ENCODE peak calls at places on chromosomes 16 and 17, in six cellular contexts. S is CD8-positive, alpha-beta T cell; M is mucosa of descending colon; E is uterus; C is tibial artery; O is left ventricle myocardium inferior. Y is an unnamed sample.
A peak's percentile ranks its signal among the peaks of the same experiment; 100 is the strongest.

GRCh38 chr16:54212893-54213292 is 73.7 kb downstream of the IRX3 start:
- DNase-seq in S (no peak), M (no peak), E (no peak), C (no peak), O (no peak), Y (no peak)

GRCh38 chr16:68994324-68994723 is 111.1 kb upstream of the HAS3 start:
- DNase-seq in S (no peak), M (no peak), E (no peak), C (no peak), O (no peak), Y (no peak)

GRCh38 chr17:8185580-8186445 is 4.2 kb downstream of the BORCS6 start:
- DNase-seq in S (peak; percentile 81), M (peak; percentile 94), E (peak; percentile 92), C (peak; percentile 92), O (peak; percentile 84), Y (peak; percentile 63)

GRCh38 chr17:954431-955164 is 25.0 kb downstream of the NXN start:
- DNase-seq in S (no peak), M (peak; percentile 20), E (peak; percentile 53), C (no peak), O (no peak), Y (no peak)

GRCh38 chr17:67421869-67422273 is 44.8 kb downstream of the PITPNC1 start:
- DNase-seq in S (peak; percentile 74), M (no peak), E (peak; percentile 33), C (no peak), O (no peak), Y (no peak)

GRCh38 chr16:53546988-53547391 is 44.0 kb upstream of the AKTIP start:
- DNase-seq in S (no peak), M (no peak), E (no peak), C (no peak), O (no peak), Y (no peak)

GRCh38 chr17:67549787-67550186 is 167.9 kb upstream of the NOL11 start:
- DNase-seq in S (no peak), M (no peak), E (peak; percentile 34), C (no peak), O (no peak), Y (no peak)

GRCh38 chr16:78045865-78046581 is 23.7 kb downstream of the CLEC3A start:
- DNase-seq in S (no peak), M (peak; percentile 69), E (peak; percentile 18), C (peak; percentile 29), O (peak; percentile 60), Y (peak; percentile 68)

GRCh38 chr17:4772235-4772613 is 538 bp downstream of the TM4SF5 start:
- DNase-seq in S (no peak), M (peak; percentile 68), E (no peak), C (no peak), O (no peak), Y (no peak)

GRCh38 chr16:30335598-30336474 is 19.3 kb downstream of the CD2BP2 start:
- DNase-seq in S (no peak), M (peak; percentile 53), E (no peak), C (no peak), O (no peak), Y (no peak)

GRCh38 chr16:75229172-75230031 is 10.6 kb downstream of the CTRB1 start:
- DNase-seq in S (no peak), M (peak; percentile 24), E (peak; percentile 19), C (no peak), O (no peak), Y (no peak)

GRCh38 chr17:40417258-40417608 is 463 bp downstream of the TOP2A start:
- DNase-seq in S (no peak), M (peak; percentile 31), E (no peak), C (no peak), O (no peak), Y (no peak)

GRCh38 chr17:41338961-41339485 is 11.6 kb downstream of the KRT33A start:
- DNase-seq in S (peak; percentile 68), M (no peak), E (no peak), C (no peak), O (no peak), Y (no peak)

GRCh38 chr16:27204232-27204915 is 1.0 kb downstream of the KDM8 start:
- DNase-seq in S (no peak), M (peak; percentile 35), E (no peak), C (no peak), O (no peak), Y (no peak)

GRCh38 chr17:72119963-72120877 is 600 bp upstream of the SOX9 start:
- DNase-seq in S (no peak), M (peak; percentile 71), E (no peak), C (peak; percentile 40), O (peak; percentile 50), Y (no peak)

GRCh38 chr16:84593825-84594724 is 23.8 kb downstream of the COTL1 start:
- DNase-seq in S (peak; percentile 96), M (peak; percentile 86), E (no peak), C (no peak), O (no peak), Y (peak; percentile 42)

GRCh38 chr17:29008591-29008990 is 2.8 kb upstream of the SEZ6 start:
- DNase-seq in S (no peak), M (no peak), E (no peak), C (no peak), O (no peak), Y (no peak)

GRCh38 chr17:83067071-83067717 is 12.2 kb upstream of the METRNL start:
- DNase-seq in S (peak; percentile 11), M (peak; percentile 20), E (peak; percentile 11), C (peak; percentile 10), O (peak; percentile 12), Y (peak; percentile 55)

GRCh38 chr16:87600246-87600645 is 2.1 kb upstream of the JPH3 start:
- DNase-seq in S (no peak), M (no peak), E (no peak), C (no peak), O (no peak), Y (no peak)

GRCh38 chr17:34499576-34499975 is 79.8 kb upstream of the TMEM132E start:
- DNase-seq in S (no peak), M (no peak), E (no peak), C (no peak), O (no peak), Y (no peak)

GRCh38 chr16:75559564-75560372 is 3.7 kb upstream of the TMEM231 start:
- DNase-seq in S (no peak), M (no peak), E (no peak), C (no peak), O (no peak), Y (no peak)

GRCh38 chr17:82477934-82478333 is 19.4 kb downstream of the NARF start:
- DNase-seq in S (no peak), M (no peak), E (no peak), C (no peak), O (no peak), Y (no peak)

GRCh38 chr17:82237746-82238561 is 9.1 kb downstream of the SLC16A3 start:
- DNase-seq in S (no peak), M (no peak), E (peak; percentile 39), C (no peak), O (peak; percentile 14), Y (peak; percentile 66)

GRCh38 chr16:77767211-77767610 is 21.2 kb upstream of the VAT1L start:
- DNase-seq in S (no peak), M (no peak), E (no peak), C (no peak), O (no peak), Y (no peak)

GRCh38 chr17:1222321-1222720 is 42.5 kb upstream of the ABR start:
- DNase-seq in S (no peak), M (no peak), E (no peak), C (no peak), O (no peak), Y (no peak)

GRCh38 chr17:45668316-45668715 is 115.8 kb upstream of the CRHR1 start:
- DNase-seq in S (no peak), M (no peak), E (no peak), C (no peak), O (no peak), Y (no peak)

GRCh38 chr17:45667591-45668171 is 116.4 kb upstream of the CRHR1 start:
- DNase-seq in S (no peak), M (no peak), E (no peak), C (no peak), O (no peak), Y (no peak)

GRCh38 chr17:45663772-45664171 is 120.3 kb upstream of the CRHR1 start:
- DNase-seq in S (no peak), M (no peak), E (no peak), C (no peak), O (no peak), Y (no peak)

GRCh38 chr17:45666046-45666600 is 118.0 kb upstream of the CRHR1 start:
- DNase-seq in S (no peak), M (no peak), E (no peak), C (no peak), O (no peak), Y (no peak)

GRCh38 chr17:45666641-45667040 is 117.5 kb upstream of the CRHR1 start:
- DNase-seq in S (no peak), M (no peak), E (no peak), C (no peak), O (no peak), Y (no peak)
- H3K4me1 ChIP-seq in S (no peaks in the 10 kb centered on the region), M (no peaks in the 10 kb centered on the region), E (no peaks in the 10 kb centered on the region), C (no peaks in the 10 kb centered on the region), O (no peaks in the 10 kb centered on the region), Y (no peaks in the 10 kb centered on the region)

DNA sequence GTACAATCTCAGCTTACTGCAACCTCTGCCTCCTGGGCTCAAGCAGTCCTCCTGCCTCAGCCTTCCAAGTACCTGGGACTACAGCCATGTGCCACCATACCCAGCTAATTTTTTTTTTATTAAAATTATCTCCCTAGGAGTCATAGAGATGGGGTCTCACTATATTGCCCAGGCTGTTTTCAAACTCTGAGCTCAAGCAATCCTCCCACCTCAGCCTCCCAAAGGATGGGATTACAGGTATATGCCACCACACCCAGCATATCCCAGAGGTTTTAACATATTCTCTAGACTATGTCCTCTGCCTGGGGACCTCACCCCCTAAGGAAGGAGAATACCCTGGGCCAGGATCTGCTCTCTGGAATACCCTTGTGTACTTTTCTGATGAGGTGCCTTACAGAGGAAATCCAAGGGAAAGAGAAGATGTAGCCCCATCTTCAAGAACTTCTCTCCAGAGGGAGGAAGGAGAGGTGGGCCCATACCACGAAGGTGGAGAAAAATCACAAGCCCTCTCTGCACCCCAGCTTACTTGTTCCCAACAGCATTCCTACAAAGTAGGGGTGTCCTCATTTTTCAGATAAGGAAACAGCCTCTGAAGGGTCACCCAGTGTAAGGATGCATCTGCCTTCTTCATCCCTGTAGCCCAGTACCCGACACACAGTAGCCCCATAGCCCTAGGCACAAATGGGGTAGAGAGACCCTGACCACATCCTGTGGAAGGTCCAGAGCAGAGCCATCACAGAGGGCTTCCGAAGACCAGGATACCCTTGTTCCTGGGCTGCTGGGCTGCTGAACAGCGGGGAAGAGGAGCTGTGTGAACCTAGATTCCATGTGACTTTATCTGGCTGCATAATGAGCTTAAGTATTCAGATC is 151.6 kb downstream of the SOCS1 start:
- DNase-seq in S (no peak), M (no peak), E (no peak), C (no peak), O (no peak), Y (no peak)
- H3K4me1 ChIP-seq in S (peaks cover 12% of the 10 kb centered on the region), M (peaks cover 20% of the 10 kb centered on the region), E (peaks cover 23% of the 10 kb centered on the region), C (peaks cover 4% of the 10 kb centered on the region), O (peaks cover 83% of the 10 kb centered on the region), Y (peaks cover 54% of the 10 kb centered on the region)

DNA sequence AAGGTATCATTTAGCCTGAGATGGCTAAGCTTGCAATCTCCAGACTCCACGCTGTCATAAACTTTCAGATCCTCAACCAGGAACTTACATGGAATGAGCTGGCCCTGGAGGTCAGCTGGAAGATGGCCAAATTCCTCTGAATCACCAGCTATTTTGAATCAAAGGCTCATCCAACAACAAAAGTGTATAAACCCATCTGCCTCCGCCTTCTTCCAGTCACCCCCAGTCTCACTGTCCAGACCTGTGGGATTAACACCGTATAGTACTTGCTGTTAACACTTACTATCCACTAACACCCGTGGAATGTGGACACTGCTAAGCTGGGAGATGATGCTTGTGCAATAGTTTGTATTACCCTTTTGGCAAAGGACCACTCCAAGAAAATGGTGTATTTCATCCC is 1.9 kb upstream of the LCMT1 start:
- DNase-seq in S (no peak), M (peak; percentile 52), E (peak; percentile 60), C (peak; percentile 51), O (no peak), Y (peak; percentile 84)
- H3K4me1 ChIP-seq in S (peaks cover 34% of the 10 kb centered on the region), M (peaks cover 40% of the 10 kb centered on the region), E (peaks cover 6% of the 10 kb centered on the region), C (no peaks in the 10 kb centered on the region), O (peaks cover 74% of the 10 kb centered on the region), Y (peaks cover 12% of the 10 kb centered on the region)

GRCh38 chr16:2044541-2044940 is 3.1 kb downstream of the NTHL1 start:
- DNase-seq in S (no peak), M (no peak), E (no peak), C (no peak), O (no peak), Y (no peak)
- H3K4me1 ChIP-seq in S (peaks cover 17% of the 10 kb centered on the region), M (peaks cover 66% of the 10 kb centered on the region), E (peaks cover 18% of the 10 kb centered on the region), C (peaks cover 5% of the 10 kb centered on the region), O (peaks cover 96% of the 10 kb centered on the region), Y (peaks cover 4% of the 10 kb centered on the region)